ENCODE peak calls at places on chromosome 7, in five cellular contexts. One of them, this sample, is unnamed.
A peak's percentile ranks its signal among the peaks of the same experiment; 100 is the strongest.

GRCh38 chr7:28793383-28793782 is 164.7 kb downstream of the TRIL start:
- DNase-seq in A549: no peak
- DNase-seq in heart left ventricle: no peak
- DNase-seq in uterus: no peak
- DNase-seq in ascending aorta: no peak
- DNase-seq in this sample: no peak

GRCh38 chr7:129783097-129783919 is 169.5 kb downstream of the UBE2H start:
- DNase-seq in A549: no peak
- DNase-seq in heart left ventricle: no peak
- DNase-seq in ascending aorta: no peak
- DNase-seq in uterus: no peak
- DNase-seq in this sample: no peak

GRCh38 chr7:158302274-158303070 is 285.2 kb downstream of the PTPRN2 start:
- DNase-seq in heart left ventricle: no peak
- DNase-seq in ascending aorta: no peak
- DNase-seq in uterus: no peak
- DNase-seq in A549: no peak
- DNase-seq in this sample: no peak

GRCh38 chr7:102934670-102935069 is 21.9 kb downstream of the LRRC17 start:
- DNase-seq in uterus: no peak
- DNase-seq in ascending aorta: no peak
- DNase-seq in A549: no peak
- DNase-seq in heart left ventricle: no peak
- DNase-seq in this sample: no peak

GRCh38 chr7:157474685-157475084 is 137.9 kb downstream of the DNAJB6 start:
- DNase-seq in ascending aorta: no peak
- DNase-seq in A549: peak; percentile 53
- DNase-seq in uterus: no peak
- DNase-seq in heart left ventricle: no peak
- DNase-seq in this sample: peak; percentile 16

GRCh38 chr7:106623315-106623660 is 37.7 kb downstream of the CCDC71L start:
- DNase-seq in ascending aorta: no peak
- DNase-seq in uterus: no peak
- DNase-seq in heart left ventricle: no peak
- DNase-seq in A549: no peak
- DNase-seq in this sample: no peak

GRCh38 chr7:112970771-112971170 is 115.9 kb downstream of the GPR85 start:
- DNase-seq in heart left ventricle: no peak
- DNase-seq in A549: peak; percentile 17
- DNase-seq in ascending aorta: no peak
- DNase-seq in uterus: no peak
- DNase-seq in this sample: no peak

GRCh38 chr7:100721505-100721812 is 1.2 kb downstream of the EPO start:
- DNase-seq in heart left ventricle: no peak
- DNase-seq in ascending aorta: no peak
- DNase-seq in uterus: no peak
- DNase-seq in A549: no peak
- DNase-seq in this sample: no peak

GRCh38 chr7:77409739-77410545 is 6.2 kb downstream of the GSAP start:
- DNase-seq in uterus: no peak
- DNase-seq in heart left ventricle: no peak
- DNase-seq in ascending aorta: no peak
- DNase-seq in A549: peak; percentile 83
- DNase-seq in this sample: no peak

GRCh38 chr7:47444376-47445098 is 137.4 kb downstream of the TNS3 start:
- DNase-seq in A549: peak; percentile 35
- DNase-seq in ascending aorta: no peak
- DNase-seq in uterus: no peak
- DNase-seq in heart left ventricle: no peak
- DNase-seq in this sample: no peak

GRCh38 chr7:137957887-137958286 is 44.0 kb downstream of the CREB3L2 start:
- DNase-seq in A549: no peak
- DNase-seq in uterus: no peak
- DNase-seq in heart left ventricle: peak; percentile 60
- DNase-seq in ascending aorta: peak; percentile 50
- DNase-seq in this sample: no peak
- H3K4me1 ChIP-seq in A549: peaks cover 70% of the 10 kb centered on the region
- H3K4me1 ChIP-seq in uterus: peaks cover 20% of the 10 kb centered on the region
- H3K4me1 ChIP-seq in heart left ventricle: peaks cover 50% of the 10 kb centered on the region
- H3K4me1 ChIP-seq in ascending aorta: peaks cover 11% of the 10 kb centered on the region
- H3K4me1 ChIP-seq in this sample: peaks cover 10% of the 10 kb centered on the region

GRCh38 chr7:43491984-43492383 is 90.9 kb upstream of the STK17A start:
- DNase-seq in uterus: no peak
- DNase-seq in heart left ventricle: no peak
- DNase-seq in ascending aorta: no peak
- DNase-seq in A549: peak; percentile 19
- DNase-seq in this sample: no peak
- H3K4me1 ChIP-seq in uterus: no peaks in the 10 kb centered on the region
- H3K4me1 ChIP-seq in heart left ventricle: peaks cover 8% of the 10 kb centered on the region
- H3K4me1 ChIP-seq in ascending aorta: peaks cover 3% of the 10 kb centered on the region
- H3K4me1 ChIP-seq in A549: peaks cover 20% of the 10 kb centered on the region
- H3K4me1 ChIP-seq in this sample: no peaks in the 10 kb centered on the region

GRCh38 chr7:981793-982510 is 1.0 kb upstream of the CYP2W1 start:
- DNase-seq in uterus: no peak
- DNase-seq in heart left ventricle: no peak
- DNase-seq in ascending aorta: no peak
- DNase-seq in A549: no peak
- DNase-seq in this sample: no peak
- H3K4me1 ChIP-seq in uterus: no peaks in the 10 kb centered on the region
- H3K4me1 ChIP-seq in heart left ventricle: no peaks in the 10 kb centered on the region
- H3K4me1 ChIP-seq in ascending aorta: no peaks in the 10 kb centered on the region
- H3K4me1 ChIP-seq in A549: peaks cover 20% of the 10 kb centered on the region
- H3K4me1 ChIP-seq in this sample: no peaks in the 10 kb centered on the region

DNA sequence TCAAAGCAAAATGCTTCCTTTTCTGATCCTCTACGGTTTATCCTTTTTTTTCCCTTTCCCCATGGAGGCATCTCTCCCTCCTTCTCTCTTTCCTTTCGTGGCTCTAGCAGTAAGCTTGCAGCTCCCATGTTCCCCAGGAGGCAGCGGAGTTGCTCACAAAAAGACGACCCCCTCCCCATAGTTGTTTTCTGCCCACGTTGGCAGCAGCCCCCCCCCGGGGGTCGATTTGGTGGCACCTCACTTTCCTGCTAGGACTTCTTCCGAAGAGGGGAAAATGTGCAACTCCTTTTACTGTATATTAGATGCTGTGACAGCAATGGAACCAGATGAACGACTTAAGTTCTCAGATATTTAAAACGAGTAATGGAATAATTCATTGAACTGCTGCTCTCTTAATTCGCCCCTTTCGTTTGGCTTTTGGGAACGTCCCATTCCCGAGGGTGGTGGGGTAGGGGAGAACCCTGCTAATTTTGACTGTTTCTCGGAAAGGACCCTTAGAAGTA is 832 bp downstream of the CAPZA2 start:
- DNase-seq in uterus: no peak
- DNase-seq in ascending aorta: no peak
- DNase-seq in heart left ventricle: peak; percentile 22
- DNase-seq in A549: peak; percentile 31
- DNase-seq in this sample: no peak
- H3K4me1 ChIP-seq in uterus: no peaks in the 10 kb centered on the region
- H3K4me1 ChIP-seq in ascending aorta: no peaks in the 10 kb centered on the region
- H3K4me1 ChIP-seq in heart left ventricle: peaks cover 47% of the 10 kb centered on the region
- H3K4me1 ChIP-seq in A549: peaks cover 14% of the 10 kb centered on the region
- H3K4me1 ChIP-seq in this sample: no peaks in the 10 kb centered on the region

DNA sequence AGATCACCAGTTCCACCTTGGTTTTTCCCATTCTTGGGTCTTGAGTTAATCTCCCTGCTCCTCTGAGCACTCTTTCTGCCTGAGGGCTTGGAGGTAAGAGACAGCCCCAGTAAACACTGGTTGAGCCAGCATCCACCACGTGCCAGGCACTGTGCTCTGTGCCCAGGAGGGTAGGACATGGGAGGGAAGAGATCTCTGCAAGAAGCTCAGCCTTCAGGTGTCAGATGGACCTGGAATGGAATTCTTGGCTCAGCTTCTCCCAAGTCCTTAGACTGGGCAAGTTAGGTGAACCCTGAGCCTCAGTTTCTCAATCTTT is 2.5 kb downstream of the ZYX start:
- DNase-seq in ascending aorta: no peak
- DNase-seq in A549: no peak
- DNase-seq in heart left ventricle: no peak
- DNase-seq in uterus: no peak
- DNase-seq in this sample: no peak
- H3K4me1 ChIP-seq in ascending aorta: peaks cover 22% of the 10 kb centered on the region
- H3K4me1 ChIP-seq in A549: peaks cover 50% of the 10 kb centered on the region
- H3K4me1 ChIP-seq in heart left ventricle: peaks cover 69% of the 10 kb centered on the region
- H3K4me1 ChIP-seq in uterus: peaks cover 7% of the 10 kb centered on the region
- H3K4me1 ChIP-seq in this sample: peaks cover 4% of the 10 kb centered on the region